ENCODE peak calls at places on chromosomes 12 and 14, in five cellular contexts. Q, B, T, W and G are unnamed samples.
A peak's percentile ranks its signal among the peaks of the same experiment; 100 is the strongest.

GRCh38 chr12:40055227-40055579 is 50.7 kb downstream of the SLC2A13 start:
- DNase-seq in Q (no peak), B (no peak), T (no peak), W (peak; percentile 5), G (no peak)

GRCh38 chr12:90036641-90037040 is 328.0 kb upstream of the ATP2B1 start:
- DNase-seq in Q (no peak), B (no peak), T (no peak), W (peak; percentile 82), G (no peak)

GRCh38 chr12:6335451-6336078 is 6.3 kb downstream of the TNFRSF1A start:
- DNase-seq in Q (peak; percentile 58), B (peak; percentile 85), T (peak; percentile 87), W (peak; percentile 92), G (peak; percentile 88)

GRCh38 chr14:56195219-56195618 is 77.0 kb downstream of the PELI2 start:
- DNase-seq in Q (peak; percentile 63), B (no peak), T (no peak), W (peak; percentile 24), G (peak; percentile 24)

GRCh38 chr12:69688496-69689427 is 10.3 kb downstream of the BEST3 start:
- DNase-seq in Q (peak; percentile 68), B (peak; percentile 62), T (no peak), W (peak; percentile 99), G (peak; percentile 86)

GRCh38 chr14:69547701-69548348 is 26.8 kb downstream of the CCDC177 start:
- DNase-seq in Q (peak; percentile 87), B (no peak), T (no peak), W (no peak), G (peak; percentile 61)

GRCh38 chr12:11026118-11026517 is 3.7 kb upstream of the TAS2R19 start:
- DNase-seq in Q (peak; percentile 4), B (no peak), T (no peak), W (no peak), G (no peak)

GRCh38 chr12:123388218-123388947 is 4.5 kb downstream of the KMT5A start:
- DNase-seq in Q (peak; percentile 88), B (peak; percentile 85), T (peak; percentile 94), W (peak; percentile 61), G (peak; percentile 89)

GRCh38 chr14:63523735-63524408 is 19.3 kb downstream of the PPP2R5E start:
- DNase-seq in Q (no peak), B (no peak), T (no peak), W (no peak), G (no peak)

GRCh38 chr12:116319851-116320621 is 42.5 kb upstream of the MED13L start:
- DNase-seq in Q (no peak), B (peak; percentile 49), T (no peak), W (peak; percentile 91), G (peak; percentile 65)

GRCh38 chr14:20143911-20144310 is 5.3 kb downstream of the OR4N5 start:
- DNase-seq in Q (no peak), B (no peak), T (no peak), W (no peak), G (no peak)

GRCh38 chr12:3712209-3712992 is 40.5 kb downstream of the CRACR2A start:
- DNase-seq in Q (no peak), B (no peak), T (no peak), W (peak; percentile 46), G (no peak)

GRCh38 chr12:50110127-50110761 is 1.8 kb upstream of the COX14 start:
- DNase-seq in Q (no peak), B (peak; percentile 69), T (no peak), W (peak; percentile 48), G (peak; percentile 76)

GRCh38 chr12:6919588-6919987 is 5.2 kb downstream of the ENO2 start:
- DNase-seq in Q (no peak), B (peak; percentile 21), T (peak; percentile 40), W (no peak), G (no peak)

GRCh38 chr12:63400746-63401145 is 249.7 kb upstream of the AVPR1A start:
- DNase-seq in Q (no peak), B (no peak), T (no peak), W (no peak), G (peak; percentile 51)